ENCODE peak calls at places on chromosomes 6 and 20, in four cellular contexts. F is T1000; S is NCI-H1092; Z is CD4-positive, alpha-beta T cell. W is an unnamed sample.

GRCh38 chr6:117399924-117400323 is 25.8 kb downstream of the ROS1 start:
- DNase-seq in F (no peak), S (no peak), Z (no peak), W (no peak)

GRCh38 chr6:3442444-3443220 is 14.2 kb downstream of the SLC22A23 start:
- DNase-seq in F (no peak), S (no peak), Z (no peak), W (no peak)

GRCh38 chr6:44701038-44701636 is 313.6 kb downstream of the CDC5L start:
- DNase-seq in F (no peak), S (no peak), Z (no peak), W (no peak)

GRCh38 chr20:3839328-3839727 is 7.3 kb upstream of the MAVS start:
- DNase-seq in F (no peak), S (no peak), Z (no peak), W (no peak)

GRCh38 chr6:2460216-2460734 is 214.9 kb upstream of the GMDS start:
- DNase-seq in F (no peak), S (no peak), Z (no peak), W (no peak)

GRCh38 chr6:16559091-16559490 is 202.2 kb downstream of the ATXN1 start:
- DNase-seq in F (no peak), S (no peak), Z (no peak), W (no peak)

GRCh38 chr20:52552181-52552872 is 360.7 kb upstream of the ZFP64 start:
- DNase-seq in F (peak; percentile 50), S (no peak), Z (no peak), W (no peak)

GRCh38 chr6:105275542-105275941 is 95.7 kb upstream of the POPDC3 start:
- DNase-seq in F (no peak), S (no peak), Z (no peak), W (no peak)

GRCh38 chr20:198225-198624 is 8.7 kb upstream of the DEFB128 start:
- DNase-seq in F (no peak), S (no peak), Z (no peak), W (no peak)

GRCh38 chr20:36628076-36628475 is 17.9 kb downstream of the SLA2 start:
- DNase-seq in F (no peak), S (no peak), Z (no peak), W (no peak)

GRCh38 chr6:109782401-109783046 is 91.4 kb downstream of the FIG4 start:
- DNase-seq in F (no peak), S (no peak), Z (no peak), W (no peak)

GRCh38 chr6:14619419-14619781 is 501.8 kb downstream of the CD83 start:
- DNase-seq in F (no peak), S (no peak), Z (no peak), W (no peak)

GRCh38 chr20:43658068-43658722 is 8.7 kb upstream of the MYBL2 start:
- DNase-seq in F (no peak), S (no peak), Z (no peak), W (no peak)

GRCh38 chr6:101597711-101598110 is 204.2 kb downstream of the GRIK2 start:
- DNase-seq in F (no peak), S (no peak), Z (no peak), W (no peak)

GRCh38 chr20:856361-856775 is 22.9 kb downstream of the FAM110A start:
- DNase-seq in F (peak; percentile 66), S (no peak), Z (peak; percentile 17), W (no peak)

GRCh38 chr6:151389640-151390275 is 1.6 kb downstream of the ZBTB2 start:
- DNase-seq in F (no peak), S (no peak), Z (no peak), W (peak; percentile 58)

GRCh38 chr6:134447883-134448387 is 130.0 kb upstream of the SGK1 start:
- DNase-seq in F (no peak), S (no peak), Z (no peak), W (no peak)

GRCh38 chr6:37491830-37492208 is 7.9 kb downstream of the CCDC167 start:
- DNase-seq in F (no peak), S (no peak), Z (no peak), W (no peak)

GRCh38 chr6:112337209-112337638 is 9.9 kb upstream of the RFPL4B start:
- DNase-seq in F (peak; percentile 49), S (peak; percentile 58), Z (no peak), W (peak; percentile 80)

GRCh38 chr6:31546962-31547726 is at the start of gene NFKBIL1:
- DNase-seq in F (peak; percentile 86), S (peak; percentile 88), Z (peak; percentile 78), W (peak; percentile 99)

GRCh38 chr6:134667106-134667505 is 282.8 kb downstream of the ALDH8A1 start:
- DNase-seq in F (no peak), S (no peak), Z (no peak), W (no peak)

GRCh38 chr6:148166339-148166949 is 176.2 kb upstream of the SASH1 start:
- DNase-seq in F (no peak), S (no peak), Z (no peak), W (no peak)

W was measured in head of caudate nucleus.